ENCODE peak calls at places on chromosomes 5 and 9, in five cellular contexts. V, N, L, Q and J are unnamed samples.

GRCh38 chr9:134928796-134929559 is 11.3 kb upstream of the FCN1 start:
- DNase-seq in V (no peak), L (no peak), N (no peak), Q (no peak), J (no peak)

GRCh38 chr5:169697518-169697890 is 60.4 kb downstream of the DOCK2 start:
- DNase-seq in L (no peak), V (no peak), N (no peak), Q (no peak), J (no peak)

GRCh38 chr5:7540806-7541205 is 144.9 kb downstream of the ADCY2 start:
- DNase-seq in L (no peak), Q (no peak), N (no peak), V (no peak), J (no peak)

GRCh38 chr9:112188884-112189283 is 13.8 kb upstream of the SUSD1 start:
- DNase-seq in Q (no peak), L (no peak), V (no peak), N (no peak), J (no peak)

GRCh38 chr5:149174847-149175234 is 33.5 kb downstream of the ABLIM3 start:
- DNase-seq in Q (no peak), L (no peak), V (no peak), N (no peak), J (peak; percentile 38)

GRCh38 chr9:68727588-68728129 is 22.6 kb downstream of the PIP5K1B start:
- DNase-seq in Q (no peak), N (no peak), V (no peak), L (no peak), J (no peak)

GRCh38 chr5:152305525-152305924 is 99.6 kb downstream of the NMUR2 start:
- DNase-seq in Q (no peak), N (no peak), V (no peak), L (no peak), J (no peak)

GRCh38 chr5:74394543-74394923 is 246.0 kb downstream of the ENC1 start:
- DNase-seq in L (no peak), V (no peak), N (no peak), Q (no peak), J (no peak)

GRCh38 chr9:88874391-88874790 is 116.9 kb upstream of the S1PR3 start:
- DNase-seq in V (no peak), Q (no peak), N (no peak), L (no peak), J (no peak)

GRCh38 chr9:77514886-77515711 is 133.0 kb downstream of the GNA14 start:
- DNase-seq in Q (peak; percentile 78), L (peak; percentile 85), V (no peak), N (no peak), J (peak; percentile 43)

GRCh38 chr5:53089481-53089976 is 20.0 kb downstream of the MOCS2 start:
- DNase-seq in V (peak; percentile 37), L (no peak), N (no peak), Q (no peak), J (no peak)

GRCh38 chr5:122310886-122311285 is 1.2 kb upstream of the SNCAIP start:
- DNase-seq in V (no peak), Q (no peak), N (no peak), L (peak; percentile 16), J (no peak)